ENCODE peak calls at places on chromosomes 4 and X, in eight cellular contexts. One of them, this sample, is unnamed.

GRCh38 chrX:67692246-67692645 is 148.4 kb downstream of the AR start:
- DNase-seq in endodermal cell: no peak
- DNase-seq in A549: no peak
- DNase-seq in tibial artery: no peak
- DNase-seq in CD8-positive, alpha-beta memory T cell: no peak
- DNase-seq in body of pancreas: no peak
- DNase-seq in brain microvascular endothelial cell: peak
- DNase-seq in tibial nerve: no peak
- DNase-seq in this sample: no peak

GRCh38 chrX:45070116-45071007 is 130.3 kb downstream of the DIPK2B start:
- DNase-seq in A549: peak
- DNase-seq in body of pancreas: peak
- DNase-seq in tibial artery: no peak
- DNase-seq in brain microvascular endothelial cell: peak
- DNase-seq in endodermal cell: no peak
- DNase-seq in tibial nerve: peak
- DNase-seq in CD8-positive, alpha-beta memory T cell: no peak
- DNase-seq in this sample: no peak

GRCh38 chr4:152259866-152260265 is 276.0 kb downstream of the FBXW7 start:
- DNase-seq in tibial artery: no peak
- DNase-seq in CD8-positive, alpha-beta memory T cell: no peak
- DNase-seq in A549: no peak
- DNase-seq in body of pancreas: no peak
- DNase-seq in endodermal cell: no peak
- DNase-seq in brain microvascular endothelial cell: no peak
- DNase-seq in tibial nerve: no peak
- DNase-seq in this sample: no peak

GRCh38 chrX:44748014-44748413 is 95.8 kb upstream of the DUSP21 start:
- DNase-seq in body of pancreas: no peak
- DNase-seq in tibial artery: no peak
- DNase-seq in tibial nerve: no peak
- DNase-seq in endodermal cell: no peak
- DNase-seq in CD8-positive, alpha-beta memory T cell: no peak
- DNase-seq in brain microvascular endothelial cell: peak
- DNase-seq in A549: no peak
- DNase-seq in this sample: no peak

GRCh38 chr4:77141964-77142641 is 14.9 kb upstream of the CCNG2 start:
- DNase-seq in CD8-positive, alpha-beta memory T cell: no peak
- DNase-seq in endodermal cell: no peak
- DNase-seq in body of pancreas: peak
- DNase-seq in tibial nerve: no peak
- DNase-seq in A549: no peak
- DNase-seq in tibial artery: no peak
- DNase-seq in brain microvascular endothelial cell: no peak
- DNase-seq in this sample: no peak

GRCh38 chr4:109548655-109549054 is 11.4 kb upstream of the MCUB start:
- DNase-seq in A549: no peak
- DNase-seq in tibial artery: no peak
- DNase-seq in tibial nerve: no peak
- DNase-seq in brain microvascular endothelial cell: peak
- DNase-seq in body of pancreas: peak
- DNase-seq in endodermal cell: no peak
- DNase-seq in CD8-positive, alpha-beta memory T cell: no peak
- DNase-seq in this sample: no peak

GRCh38 chrX:5646818-5647217 is 581.8 kb downstream of the NLGN4X start:
- DNase-seq in body of pancreas: no peak
- DNase-seq in tibial artery: no peak
- DNase-seq in endodermal cell: no peak
- DNase-seq in CD8-positive, alpha-beta memory T cell: no peak
- DNase-seq in A549: no peak
- DNase-seq in brain microvascular endothelial cell: no peak
- DNase-seq in tibial nerve: no peak
- DNase-seq in this sample: no peak

GRCh38 chr4:10124167-10124930 is 7.8 kb upstream of the WDR1 start:
- DNase-seq in A549: no peak
- DNase-seq in endodermal cell: no peak
- DNase-seq in CD8-positive, alpha-beta memory T cell: no peak
- DNase-seq in tibial nerve: no peak
- DNase-seq in tibial artery: no peak
- DNase-seq in brain microvascular endothelial cell: no peak
- DNase-seq in body of pancreas: no peak
- DNase-seq in this sample: no peak

GRCh38 chrX:5054852-5055251 is 1173.8 kb downstream of the NLGN4X start:
- DNase-seq in tibial nerve: no peak
- DNase-seq in brain microvascular endothelial cell: no peak
- DNase-seq in CD8-positive, alpha-beta memory T cell: no peak
- DNase-seq in endodermal cell: no peak
- DNase-seq in tibial artery: no peak
- DNase-seq in A549: no peak
- DNase-seq in body of pancreas: no peak
- DNase-seq in this sample: no peak

GRCh38 chrX:140764401-140764919 is 54.9 kb downstream of the LINC00632 start:
- DNase-seq in brain microvascular endothelial cell: peak
- DNase-seq in A549: no peak
- DNase-seq in CD8-positive, alpha-beta memory T cell: no peak
- DNase-seq in tibial artery: peak
- DNase-seq in endodermal cell: peak
- DNase-seq in body of pancreas: peak
- DNase-seq in tibial nerve: no peak
- DNase-seq in this sample: peak

GRCh38 chrX:31705816-31706215 is 634.0 kb upstream of the FTHL17 start:
- DNase-seq in endodermal cell: no peak
- DNase-seq in A549: no peak
- DNase-seq in tibial nerve: no peak
- DNase-seq in brain microvascular endothelial cell: no peak
- DNase-seq in CD8-positive, alpha-beta memory T cell: no peak
- DNase-seq in body of pancreas: no peak
- DNase-seq in tibial artery: no peak
- DNase-seq in this sample: no peak

GRCh38 chr4:79241846-79242245 is 84.0 kb downstream of the NAA11 start:
- DNase-seq in brain microvascular endothelial cell: peak
- DNase-seq in tibial nerve: no peak
- DNase-seq in CD8-positive, alpha-beta memory T cell: no peak
- DNase-seq in tibial artery: no peak
- DNase-seq in endodermal cell: peak
- DNase-seq in body of pancreas: no peak
- DNase-seq in A549: no peak
- DNase-seq in this sample: no peak

DNA sequence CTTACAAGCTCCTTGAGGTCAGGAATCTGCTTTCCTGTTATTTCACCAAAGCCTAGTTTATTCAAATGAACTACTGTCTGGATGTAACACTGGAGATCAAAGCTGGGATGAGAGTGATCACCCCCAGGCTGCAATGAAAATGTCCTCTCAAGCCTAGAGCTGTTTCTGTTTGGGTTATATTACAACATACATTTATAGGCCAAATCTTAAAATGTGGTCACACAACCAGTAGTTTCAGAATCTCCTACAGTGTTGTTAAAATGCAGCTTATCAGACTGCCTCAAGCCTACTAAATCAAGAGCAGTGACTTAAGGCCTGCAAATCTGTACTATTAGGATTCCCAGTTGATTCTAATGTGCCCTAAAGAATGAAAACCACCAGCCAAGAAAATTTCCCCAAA is 207.5 kb downstream of the PAPSS1 start:
- DNase-seq in endodermal cell: no peak
- DNase-seq in tibial artery: no peak
- DNase-seq in CD8-positive, alpha-beta memory T cell: no peak
- DNase-seq in A549: no peak
- DNase-seq in tibial nerve: no peak
- DNase-seq in brain microvascular endothelial cell: no peak
- DNase-seq in body of pancreas: no peak
- DNase-seq in this sample: no peak
- H3K27ac ChIP-seq in endodermal cell: no peak
- H3K27ac ChIP-seq in tibial artery: no peak
- H3K27ac ChIP-seq in CD8-positive, alpha-beta memory T cell: no peak
- H3K27ac ChIP-seq in A549: no peak
- H3K27ac ChIP-seq in tibial nerve: no peak
- H3K27ac ChIP-seq in brain microvascular endothelial cell: no peak
- H3K27ac ChIP-seq in body of pancreas: no peak
- H3K27ac ChIP-seq in this sample: no peak

DNA sequence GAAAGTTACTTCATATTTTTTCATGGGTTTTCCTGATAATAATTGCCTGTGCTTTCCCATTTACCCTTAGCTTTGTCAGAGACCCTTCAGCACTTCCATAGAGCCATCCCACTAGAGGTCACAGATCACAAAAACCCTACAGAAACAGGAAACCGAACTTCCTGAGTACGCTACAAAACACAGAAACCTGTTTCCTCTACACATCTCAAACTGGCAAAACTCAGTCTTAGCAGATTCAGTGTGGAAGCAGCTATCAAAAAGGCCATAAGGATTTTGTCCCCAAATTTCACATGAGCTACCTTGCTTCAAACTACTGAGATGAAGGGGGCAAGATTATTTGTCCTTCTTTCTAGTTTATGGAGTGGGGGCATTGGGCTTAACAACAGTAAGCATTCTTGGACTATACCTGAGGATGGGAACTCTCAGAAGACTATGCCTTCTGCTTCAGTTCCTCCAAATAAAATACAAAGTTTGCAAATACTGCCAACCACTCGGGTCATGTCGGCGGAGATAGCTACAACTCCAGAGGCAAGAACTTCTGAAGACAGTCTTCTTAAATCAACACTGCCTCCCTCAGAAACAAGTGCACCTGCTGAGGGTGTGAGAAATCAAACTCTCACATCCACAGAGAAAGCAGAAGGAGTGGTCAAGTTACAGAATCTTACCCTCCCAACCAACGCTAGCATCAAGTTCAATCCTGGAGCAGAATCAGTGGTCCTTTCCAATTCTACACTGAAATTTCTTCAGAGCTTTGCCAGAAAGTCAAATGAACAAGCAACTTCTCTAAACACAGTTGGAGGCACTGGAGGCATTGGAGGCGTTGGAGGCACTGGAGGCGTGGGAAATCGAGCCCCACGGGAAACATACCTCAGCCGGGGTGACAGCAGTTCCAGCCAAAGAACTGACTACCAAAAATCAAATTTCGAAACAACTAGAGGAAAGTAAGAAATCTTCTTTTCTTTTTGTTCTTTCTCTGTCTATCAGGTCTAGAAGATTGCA is at the start of gene MMRN1:
- DNase-seq in endodermal cell: peak
- DNase-seq in A549: no peak
- DNase-seq in tibial artery: no peak
- DNase-seq in body of pancreas: no peak
- DNase-seq in brain microvascular endothelial cell: no peak
- DNase-seq in CD8-positive, alpha-beta memory T cell: no peak
- DNase-seq in tibial nerve: no peak
- DNase-seq in this sample: no peak
- H3K4me3 ChIP-seq in endodermal cell: no peak
- H3K4me3 ChIP-seq in A549: no peak
- H3K4me3 ChIP-seq in tibial artery: no peak
- H3K4me3 ChIP-seq in body of pancreas: no peak
- H3K4me3 ChIP-seq in brain microvascular endothelial cell: no peak
- H3K4me3 ChIP-seq in CD8-positive, alpha-beta memory T cell: peak
- H3K4me3 ChIP-seq in tibial nerve: no peak
- H3K4me3 ChIP-seq in this sample: no peak

GRCh38 chr4:88517825-88518224 is 5.8 kb downstream of the PYURF start:
- DNase-seq in CD8-positive, alpha-beta memory T cell: no peak
- DNase-seq in brain microvascular endothelial cell: no peak
- DNase-seq in body of pancreas: no peak
- DNase-seq in tibial nerve: no peak
- DNase-seq in tibial artery: no peak
- DNase-seq in endodermal cell: no peak
- DNase-seq in A549: no peak
- DNase-seq in this sample: no peak

GRCh38 chr4:88511236-88511635 is 12.3 kb downstream of the PYURF start:
- DNase-seq in body of pancreas: no peak
- DNase-seq in tibial artery: no peak
- DNase-seq in endodermal cell: no peak
- DNase-seq in A549: no peak
- DNase-seq in tibial nerve: no peak
- DNase-seq in CD8-positive, alpha-beta memory T cell: no peak
- DNase-seq in brain microvascular endothelial cell: no peak
- DNase-seq in this sample: no peak

GRCh38 chr4:88516746-88517145 is 6.8 kb downstream of the PYURF start:
- DNase-seq in body of pancreas: no peak
- DNase-seq in endodermal cell: no peak
- DNase-seq in A549: no peak
- DNase-seq in CD8-positive, alpha-beta memory T cell: no peak
- DNase-seq in tibial nerve: no peak
- DNase-seq in brain microvascular endothelial cell: no peak
- DNase-seq in tibial artery: no peak
- DNase-seq in this sample: no peak

GRCh38 chr4:88518911-88519310 is 4.7 kb downstream of the PYURF start:
- DNase-seq in tibial artery: no peak
- DNase-seq in endodermal cell: no peak
- DNase-seq in tibial nerve: no peak
- DNase-seq in A549: no peak
- DNase-seq in brain microvascular endothelial cell: no peak
- DNase-seq in body of pancreas: no peak
- DNase-seq in CD8-positive, alpha-beta memory T cell: no peak
- DNase-seq in this sample: no peak

DNA sequence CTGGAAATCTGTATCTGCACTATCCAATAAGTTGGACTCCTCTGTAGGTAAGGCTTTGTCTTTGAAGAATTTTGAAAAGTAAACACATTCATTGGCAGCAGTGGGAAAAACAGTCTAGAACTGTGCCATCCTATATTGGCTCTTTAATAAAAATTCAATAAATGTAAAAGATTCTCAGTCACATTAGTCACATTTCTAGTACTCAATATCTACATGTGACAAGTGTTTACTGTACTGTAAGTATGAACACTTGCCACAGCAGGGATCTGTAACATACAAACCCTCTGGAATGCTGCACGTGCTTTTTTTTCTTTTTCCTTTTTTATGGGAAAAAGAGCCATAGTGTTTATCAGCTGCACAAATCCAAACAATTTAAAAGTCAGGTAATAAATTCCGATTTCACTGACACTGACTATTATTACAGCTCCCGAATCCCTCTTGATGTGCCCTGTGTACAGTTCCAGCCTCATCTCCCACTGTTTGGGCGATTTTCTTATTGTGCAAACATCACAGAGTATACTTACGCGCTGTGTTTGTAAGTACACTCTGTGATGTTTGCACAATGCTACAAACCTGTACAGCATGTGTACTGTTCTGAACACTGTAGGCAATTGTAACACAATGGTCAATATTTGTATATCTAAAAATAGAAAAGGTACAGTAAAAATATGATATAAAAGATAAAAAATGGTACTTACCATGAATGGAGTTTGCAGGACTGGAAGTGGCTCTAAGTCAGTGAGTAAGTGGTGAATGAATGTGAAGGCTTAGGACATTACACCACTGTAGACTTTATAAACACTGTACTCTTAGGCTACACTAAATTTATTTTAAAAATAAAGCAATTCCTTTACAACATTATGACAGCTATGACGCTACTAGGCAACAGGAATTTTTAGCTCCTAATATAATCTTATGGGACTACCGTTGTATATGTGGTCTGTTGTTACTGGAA is 8.7 kb downstream of the PYURF start:
- DNase-seq in CD8-positive, alpha-beta memory T cell: no peak
- DNase-seq in tibial nerve: no peak
- DNase-seq in endodermal cell: no peak
- DNase-seq in brain microvascular endothelial cell: no peak
- DNase-seq in A549: no peak
- DNase-seq in tibial artery: no peak
- DNase-seq in body of pancreas: peak
- DNase-seq in this sample: no peak
- H3K27ac ChIP-seq in CD8-positive, alpha-beta memory T cell: no peak
- H3K27ac ChIP-seq in tibial nerve: no peak
- H3K27ac ChIP-seq in endodermal cell: no peak
- H3K27ac ChIP-seq in brain microvascular endothelial cell: no peak
- H3K27ac ChIP-seq in A549: no peak
- H3K27ac ChIP-seq in tibial artery: no peak
- H3K27ac ChIP-seq in body of pancreas: peak
- H3K27ac ChIP-seq in this sample: no peak

GRCh38 chrX:29762006-29762405 is 453.4 kb upstream of the MAGEB2 start:
- DNase-seq in endodermal cell: no peak
- DNase-seq in CD8-positive, alpha-beta memory T cell: no peak
- DNase-seq in body of pancreas: no peak
- DNase-seq in tibial artery: no peak
- DNase-seq in tibial nerve: no peak
- DNase-seq in A549: no peak
- DNase-seq in brain microvascular endothelial cell: no peak
- DNase-seq in this sample: no peak
- H3K4me3 ChIP-seq in endodermal cell: no peak
- H3K4me3 ChIP-seq in CD8-positive, alpha-beta memory T cell: no peak
- H3K4me3 ChIP-seq in body of pancreas: no peak
- H3K4me3 ChIP-seq in tibial artery: no peak
- H3K4me3 ChIP-seq in tibial nerve: no peak
- H3K4me3 ChIP-seq in A549: no peak
- H3K4me3 ChIP-seq in brain microvascular endothelial cell: no peak
- H3K4me3 ChIP-seq in this sample: no peak

This sample was measured in left lung.